ENCODE peak calls at places on chromosomes 7 and 10, in nine cellular contexts. J is spleen, Y is body of pancreas, O is MCF 10A, H is dorsolateral prefrontal cortex, U is left ventricle myocardium inferior, Q is chondrocyte, L is mesothelial cell of epicardium, R is B cell. W is an unnamed sample.

GRCh38 chr7:2680256-2680655 is 7.7 kb upstream of the AMZ1 start:
- DNase-seq in J (no peak), Y (no peak), O (no peak), H (no peak), U (no peak), Q (no peak), L (no peak), R (no peak), W (no peak)

GRCh38 chr7:154633641-154634040 is 369.3 kb downstream of the PAXIP1 start:
- DNase-seq in J (no peak), Y (no peak), O (no peak), H (no peak), U (no peak), Q (no peak), L (no peak), R (no peak), W (no peak)

GRCh38 chr7:142997590-142997989 is 29.3 kb downstream of the OR9A2 start:
- DNase-seq in J (no peak), Y (no peak), O (no peak), H (no peak), U (no peak), Q (no peak), L (no peak), R (no peak), W (no peak)

GRCh38 chr7:29806131-29806792 is at the start of gene WIPF3:
- DNase-seq in J (no peak), Y (peak; percentile 57), O (peak; percentile 8), H (no peak), U (peak; percentile 43), Q (no peak), L (peak; percentile 66), R (peak; percentile 49), W (no peak)

GRCh38 chr7:156827587-156828203 is 65.3 kb downstream of the LMBR1 start:
- DNase-seq in J (no peak), Y (no peak), O (peak; percentile 24), H (no peak), U (no peak), Q (no peak), L (no peak), R (no peak), W (no peak)

GRCh38 chr7:52925332-52925731 is 110.1 kb upstream of the POM121L12 start:
- DNase-seq in J (no peak), Y (no peak), O (no peak), H (no peak), U (no peak), Q (no peak), L (no peak), R (no peak), W (no peak)

GRCh38 chr10:7119325-7120015 is 291.4 kb downstream of the SFMBT2 start:
- DNase-seq in J (no peak), Y (no peak), O (peak; percentile 62), H (no peak), U (no peak), Q (no peak), L (no peak), R (no peak), W (no peak)

GRCh38 chr7:47786557-47787248 is 161.6 kb downstream of the PKD1L1 start:
- DNase-seq in J (no peak), Y (peak; percentile 68), O (peak; percentile 99), H (no peak), U (peak; percentile 20), Q (no peak), L (peak; percentile 67), R (no peak), W (no peak)

GRCh38 chr10:6823770-6824169 is 243.7 kb upstream of the PRKCQ start:
- DNase-seq in J (no peak), Y (no peak), O (peak; percentile 22), H (no peak), U (no peak), Q (no peak), L (no peak), R (no peak), W (no peak)

GRCh38 chr7:129540340-129540739 is 38.0 kb downstream of the SMKR1 start:
- DNase-seq in J (no peak), Y (no peak), O (no peak), H (no peak), U (no peak), Q (no peak), L (no peak), R (no peak), W (no peak)

GRCh38 chr7:2000801-2001321 is 231.9 kb downstream of the MAD1L1 start:
- DNase-seq in J (peak; percentile 81), Y (peak; percentile 5), O (no peak), H (no peak), U (peak; percentile 8), Q (peak; percentile 90), L (no peak), R (no peak), W (no peak)

GRCh38 chr7:132102942-132103341 is 473.3 kb downstream of the PLXNA4 start:
- DNase-seq in J (no peak), Y (no peak), O (no peak), H (no peak), U (no peak), Q (no peak), L (no peak), R (no peak), W (no peak)

GRCh38 chr10:80468806-80469421 is 14.8 kb downstream of the TSPAN14 start:
- DNase-seq in J (no peak), Y (no peak), O (no peak), H (no peak), U (no peak), Q (no peak), L (no peak), R (no peak), W (no peak)

GRCh38 chr7:132991615-132992587 is 90.0 kb downstream of the CHCHD3 start:
- DNase-seq in J (no peak), Y (no peak), O (no peak), H (no peak), U (no peak), Q (no peak), L (no peak), R (no peak), W (no peak)

GRCh38 chr10:43136995-43137700 is 1.1 kb upstream of the CSGALNACT2 start:
- DNase-seq in J (peak; percentile 86), Y (no peak), O (peak; percentile 22), H (no peak), U (no peak), Q (no peak), L (no peak), R (no peak), W (no peak)

DNA sequence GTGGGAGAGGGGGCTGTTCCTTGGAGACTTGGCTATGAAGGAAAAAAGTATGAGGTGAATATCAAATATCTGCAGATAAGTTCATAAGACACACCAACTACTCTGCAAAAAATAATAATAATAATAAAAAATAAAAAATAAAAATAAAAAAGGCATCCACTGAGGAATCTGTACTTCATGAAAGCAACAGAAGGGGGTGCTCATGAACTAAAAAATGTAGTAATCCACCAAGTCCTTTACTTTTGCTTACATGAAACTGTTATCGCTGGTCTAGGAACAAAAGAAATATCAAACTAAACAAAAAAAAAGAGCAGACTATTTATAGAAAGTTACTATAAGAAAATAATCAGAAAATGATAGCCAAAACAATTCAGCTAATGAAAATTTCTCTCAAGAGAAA is 579.0 kb downstream of the PHTF2 start:
- DNase-seq in J (no peak), Y (no peak), O (no peak), H (no peak), U (no peak), Q (no peak), L (no peak), R (no peak), W (no peak)
- TF ChIP-seq CTCF in J (no peak), Y (no peak), O (no peak), H (peak; percentile 39), U (peak; percentile 42), Q (no peak), L (peak; percentile 24), R (no peak), W (peak; percentile 11)

DNA sequence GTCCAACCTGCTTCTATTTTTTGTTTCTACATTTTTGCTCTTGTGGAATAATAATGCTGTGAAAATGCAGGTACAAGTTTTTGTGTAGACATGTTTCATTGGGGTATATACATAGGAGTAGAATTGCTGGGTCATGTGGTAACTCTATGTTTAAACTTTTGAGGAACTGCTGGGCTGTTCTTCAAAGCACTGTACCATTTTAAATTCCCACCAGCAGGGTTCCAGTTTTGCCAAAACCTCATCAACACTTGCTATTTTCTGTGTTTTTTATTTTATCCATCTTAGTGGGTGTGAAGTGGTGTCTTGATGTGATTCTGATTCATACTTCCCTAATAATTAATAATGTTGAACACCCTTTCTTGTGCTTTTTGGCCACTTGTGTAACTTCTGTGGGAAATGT is 138.6 kb downstream of the RGS10 start:
- DNase-seq in J (no peak), Y (no peak), O (no peak), H (no peak), U (no peak), Q (no peak), L (no peak), R (no peak), W (no peak)
- TF ChIP-seq CTCF in J (no peak), Y (no peak), O (no peak), H (no peak), U (no peak), Q (peak; percentile 27), L (no peak), R (no peak), W (no peak)

GRCh38 chr10:129867780-129868179 is 96.3 kb downstream of the EBF3 start:
- DNase-seq in J (no peak), Y (no peak), O (no peak), H (no peak), U (no peak), Q (no peak), L (no peak), R (no peak), W (no peak)

GRCh38 chr10:129868470-129869035 is 95.5 kb downstream of the EBF3 start:
- DNase-seq in J (no peak), Y (no peak), O (no peak), H (no peak), U (no peak), Q (no peak), L (no peak), R (no peak), W (no peak)

GRCh38 chr10:129865960-129866359 is 98.1 kb downstream of the EBF3 start:
- DNase-seq in J (no peak), Y (no peak), O (no peak), H (no peak), U (no peak), Q (no peak), L (no peak), R (no peak), W (no peak)

GRCh38 chr10:129865413-129865812 is 98.7 kb downstream of the EBF3 start:
- DNase-seq in J (no peak), Y (no peak), O (no peak), H (no peak), U (no peak), Q (no peak), L (no peak), R (no peak), W (no peak)

GRCh38 chr10:129866894-129867293 is 97.2 kb downstream of the EBF3 start:
- DNase-seq in J (no peak), Y (no peak), O (no peak), H (no peak), U (no peak), Q (no peak), L (no peak), R (no peak), W (no peak)
- TF ChIP-seq CTCF in J (no peak), Y (no peak), O (no peak), H (no peak), U (no peak), Q (no peak), L (no peak), R (no peak), W (no peak)

DNA sequence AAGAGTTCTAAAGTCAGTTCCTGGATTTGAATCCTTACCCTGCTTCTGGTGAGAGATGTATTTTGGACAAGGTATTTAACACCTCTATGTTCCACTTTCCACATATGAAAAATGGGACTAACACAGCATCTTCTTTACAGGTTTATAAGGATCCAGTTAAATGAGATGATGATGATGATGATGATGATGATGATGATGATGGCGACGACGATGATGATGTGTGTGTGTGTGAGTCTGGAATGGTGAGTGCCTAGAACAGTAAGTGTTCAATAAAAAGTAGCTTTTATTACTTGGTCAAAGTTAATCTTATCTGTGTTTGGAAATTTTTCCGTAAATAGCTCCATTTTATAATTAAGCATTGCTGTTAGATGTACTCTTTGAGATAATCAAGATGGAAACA is 248.3 kb upstream of the SLC26A5 start:
- DNase-seq in J (no peak), Y (no peak), O (no peak), H (no peak), U (no peak), Q (no peak), L (no peak), R (no peak), W (no peak)
- TF ChIP-seq CTCF in J (no peak), Y (no peak), O (no peak), H (no peak), U (no peak), Q (no peak), L (no peak), R (no peak), W (no peak)

W was measured in DND-41.